ENCODE peak calls at places on chromosomes 7 and 10, in five cellular contexts. One of them, this sample, is unnamed.

GRCh38 chr10:126839094-126839761 is 66.0 kb upstream of the DOCK1 start:
- DNase-seq in epithelial cell of esophagus: no peak
- DNase-seq in adipocyte: no peak
- DNase-seq in dorsolateral prefrontal cortex: peak
- DNase-seq in GF-D8: no peak
- DNase-seq in this sample: no peak

GRCh38 chr7:40922316-40922670 is 780.6 kb downstream of the INHBA start:
- DNase-seq in epithelial cell of esophagus: peak
- DNase-seq in adipocyte: peak
- DNase-seq in dorsolateral prefrontal cortex: no peak
- DNase-seq in GF-D8: no peak
- DNase-seq in this sample: no peak

GRCh38 chr10:122113161-122113944 is 124.4 kb downstream of the TACC2 start:
- DNase-seq in epithelial cell of esophagus: peak
- DNase-seq in adipocyte: peak
- DNase-seq in dorsolateral prefrontal cortex: no peak
- DNase-seq in GF-D8: peak
- DNase-seq in this sample: no peak

GRCh38 chr10:72087969-72088878 is at the start of gene SPOCK2:
- DNase-seq in epithelial cell of esophagus: peak
- DNase-seq in adipocyte: peak
- DNase-seq in dorsolateral prefrontal cortex: peak
- DNase-seq in GF-D8: no peak
- DNase-seq in this sample: no peak

GRCh38 chr10:1195828-1196227 is 139.6 kb downstream of the WDR37 start:
- DNase-seq in epithelial cell of esophagus: no peak
- DNase-seq in adipocyte: no peak
- DNase-seq in dorsolateral prefrontal cortex: peak
- DNase-seq in GF-D8: no peak
- DNase-seq in this sample: no peak

GRCh38 chr7:152052772-152053171 is 27.3 kb downstream of the GALNT11 start:
- DNase-seq in epithelial cell of esophagus: no peak
- DNase-seq in adipocyte: no peak
- DNase-seq in dorsolateral prefrontal cortex: no peak
- DNase-seq in GF-D8: no peak
- DNase-seq in this sample: no peak

GRCh38 chr10:85648279-85648754 is 718.3 kb downstream of the GRID1 start:
- DNase-seq in epithelial cell of esophagus: peak
- DNase-seq in adipocyte: no peak
- DNase-seq in dorsolateral prefrontal cortex: peak
- DNase-seq in GF-D8: no peak
- DNase-seq in this sample: peak

GRCh38 chr10:73251683-73252444 is 580 bp downstream of the MRPS16 start:
- DNase-seq in epithelial cell of esophagus: peak
- DNase-seq in adipocyte: peak
- DNase-seq in dorsolateral prefrontal cortex: no peak
- DNase-seq in GF-D8: peak
- DNase-seq in this sample: no peak

GRCh38 chr7:17769918-17770317 is 170.4 kb downstream of the SNX13 start:
- DNase-seq in epithelial cell of esophagus: peak
- DNase-seq in adipocyte: peak
- DNase-seq in dorsolateral prefrontal cortex: no peak
- DNase-seq in GF-D8: peak
- DNase-seq in this sample: peak